ENCODE peak calls at places on chromosomes 1 and 21, in seven cellular contexts. L is glutamatergic neuron, G is dorsolateral prefrontal cortex, P is H9, V is foreskin fibroblast, W is K562, X is astrocyte of the cerebellum. T is an unnamed sample.

GRCh38 chr21:26554365-26554764 is 18.7 kb downstream of the CYYR1 start:
- DNase-seq in L (peak), G (no peak), P (no peak), V (no peak), W (no peak), X (no peak), T (no peak)

GRCh38 chr1:185045793-185046441 is 559 bp downstream of the RNF2 start:
- DNase-seq in L (peak), G (peak), P (peak), V (peak), W (peak), X (no peak), T (peak)

GRCh38 chr1:21852282-21853129 is 40.4 kb downstream of the LDLRAD2 start:
- DNase-seq in L (no peak), G (no peak), P (no peak), V (no peak), W (no peak), X (no peak), T (no peak)

GRCh38 chr21:41821081-41821755 is 54.4 kb upstream of the RIPK4 start:
- DNase-seq in L (no peak), G (peak), P (no peak), V (no peak), W (no peak), X (no peak), T (no peak)

GRCh38 chr1:8374812-8375211 is 56.9 kb downstream of the SLC45A1 start:
- DNase-seq in L (no peak), G (no peak), P (peak), V (peak), W (peak), X (no peak), T (no peak)

GRCh38 chr1:235246022-235246948 is 81.7 kb downstream of the ARID4B start:
- DNase-seq in L (no peak), G (no peak), P (no peak), V (no peak), W (no peak), X (no peak), T (no peak)

GRCh38 chr1:8988618-8988967 is 37.6 kb downstream of the SLC2A7 start:
- DNase-seq in L (no peak), G (no peak), P (no peak), V (no peak), W (no peak), X (no peak), T (no peak)

GRCh38 chr1:157409927-157410326 is 142.4 kb downstream of the FCRL5 start:
- DNase-seq in L (no peak), G (no peak), P (no peak), V (no peak), W (no peak), X (no peak), T (no peak)

GRCh38 chr1:214078950-214079349 is 91.2 kb downstream of the PROX1 start:
- DNase-seq in L (no peak), G (no peak), P (no peak), V (no peak), W (no peak), X (no peak), T (no peak)

GRCh38 chr1:245873883-245874671 is 633.0 kb downstream of the SMYD3 start:
- DNase-seq in L (no peak), G (no peak), P (no peak), V (peak), W (no peak), X (no peak), T (no peak)

GRCh38 chr1:1924378-1924777 is 5.3 kb upstream of the TMEM52 start:
- DNase-seq in L (peak), G (no peak), P (peak), V (no peak), W (no peak), X (no peak), T (no peak)

GRCh38 chr1:222694927-222695326 is 17.4 kb downstream of the AIDA start:
- DNase-seq in L (no peak), G (no peak), P (no peak), V (no peak), W (no peak), X (no peak), T (no peak)

GRCh38 chr21:41802684-41803083 is 35.8 kb upstream of the RIPK4 start:
- DNase-seq in L (no peak), G (peak), P (no peak), V (peak), W (no peak), X (no peak), T (no peak)

GRCh38 chr1:159936284-159936904 is 9.0 kb downstream of the IGSF9 start:
- DNase-seq in L (peak), G (peak), P (peak), V (peak), W (peak), X (no peak), T (peak)

GRCh38 chr1:215083408-215083961 is 948 bp downstream of the KCNK2 start:
- DNase-seq in L (peak), G (peak), P (peak), V (peak), W (no peak), X (no peak), T (peak)

GRCh38 chr1:226166341-226166740 is 20.2 kb downstream of the ACBD3 start:
- DNase-seq in L (no peak), G (no peak), P (no peak), V (no peak), W (no peak), X (no peak), T (no peak)

GRCh38 chr1:246483204-246483933 is 23.7 kb downstream of the SMYD3 start:
- DNase-seq in L (no peak), G (no peak), P (no peak), V (peak), W (no peak), X (no peak), T (no peak)

GRCh38 chr21:15839026-15839425 is 109.2 kb downstream of the USP25 start:
- DNase-seq in L (no peak), G (no peak), P (no peak), V (no peak), W (no peak), X (peak), T (no peak)

GRCh38 chr1:160797163-160797797 is 1.3 kb downstream of the LY9 start:
- DNase-seq in L (no peak), G (no peak), P (no peak), V (no peak), W (no peak), X (no peak), T (no peak)

GRCh38 chr1:234773936-234774677 is 164.1 kb upstream of the IRF2BP2 start:
- DNase-seq in L (no peak), G (no peak), P (no peak), V (no peak), W (no peak), X (no peak), T (no peak)

GRCh38 chr1:80392529-80392928 is 1386.0 kb upstream of the ADGRL4 start:
- DNase-seq in L (no peak), G (no peak), P (no peak), V (peak), W (no peak), X (no peak), T (no peak)

GRCh38 chr1:37070126-37070525 is 35.8 kb upstream of the GRIK3 start:
- DNase-seq in L (no peak), G (no peak), P (no peak), V (no peak), W (no peak), X (no peak), T (no peak)

GRCh38 chr1:37076168-37076567 is 41.9 kb upstream of the GRIK3 start:
- DNase-seq in L (no peak), G (no peak), P (no peak), V (no peak), W (no peak), X (no peak), T (no peak)

GRCh38 chr1:37069406-37069805 is 35.1 kb upstream of the GRIK3 start:
- DNase-seq in L (no peak), G (no peak), P (no peak), V (no peak), W (no peak), X (no peak), T (no peak)

GRCh38 chr1:37071829-37072228 is 37.5 kb upstream of the GRIK3 start:
- DNase-seq in L (no peak), G (no peak), P (no peak), V (no peak), W (no peak), X (no peak), T (no peak)

GRCh38 chr1:37073752-37074151 is 39.4 kb upstream of the GRIK3 start:
- DNase-seq in L (no peak), G (no peak), P (no peak), V (no peak), W (no peak), X (no peak), T (no peak)
- TF ChIP-seq CTCF in L (no peak), G (no peak), P (no peak), V (no peak), W (no peak), X (no peak), T (no peak)

GRCh38 chr1:152745289-152745704 is 12.5 kb upstream of the KPRP start:
- DNase-seq in L (no peak), G (no peak), P (no peak), V (no peak), W (no peak), X (no peak), T (no peak)
- TF ChIP-seq CTCF in L (no peak), G (no peak), P (no peak), V (no peak), W (no peak), X (no peak), T (no peak)

DNA sequence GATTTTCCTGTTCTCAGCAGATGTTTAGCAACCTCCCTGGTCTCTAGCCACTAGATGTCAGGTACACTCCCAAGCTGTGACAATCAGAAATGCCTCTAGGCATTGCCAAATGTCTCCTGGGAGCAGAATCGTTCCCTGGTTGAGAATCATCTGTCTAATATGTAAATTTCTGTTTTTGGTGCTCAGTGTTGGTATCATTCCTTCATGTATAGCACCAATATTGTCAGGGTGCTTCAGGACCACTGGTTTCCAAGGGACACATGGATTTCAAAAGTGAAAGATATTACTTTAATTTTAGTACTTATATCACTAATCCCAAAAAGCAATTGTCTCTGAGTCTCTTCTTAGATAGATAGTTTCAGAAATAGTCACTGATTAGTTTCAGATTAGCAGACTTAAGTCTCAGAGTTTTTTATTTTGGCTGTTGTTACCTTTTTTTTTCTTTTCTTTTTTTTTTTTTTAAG is 160.1 kb downstream of the PTPRC start:
- DNase-seq in L (no peak), G (no peak), P (no peak), V (no peak), W (no peak), X (no peak), T (no peak)
- TF ChIP-seq CTCF in L (no peak), G (no peak), P (no peak), V (no peak), W (no peak), X (no peak), T (no peak)

GRCh38 chr1:3290915-3291314 is 163.6 kb upstream of the ARHGEF16 start:
- DNase-seq in L (no peak), G (no peak), P (no peak), V (no peak), W (no peak), X (no peak), T (no peak)
- TF ChIP-seq CTCF in L (no peak), G (no peak), P (no peak), V (no peak), W (no peak), X (no peak), T (no peak)

DNA sequence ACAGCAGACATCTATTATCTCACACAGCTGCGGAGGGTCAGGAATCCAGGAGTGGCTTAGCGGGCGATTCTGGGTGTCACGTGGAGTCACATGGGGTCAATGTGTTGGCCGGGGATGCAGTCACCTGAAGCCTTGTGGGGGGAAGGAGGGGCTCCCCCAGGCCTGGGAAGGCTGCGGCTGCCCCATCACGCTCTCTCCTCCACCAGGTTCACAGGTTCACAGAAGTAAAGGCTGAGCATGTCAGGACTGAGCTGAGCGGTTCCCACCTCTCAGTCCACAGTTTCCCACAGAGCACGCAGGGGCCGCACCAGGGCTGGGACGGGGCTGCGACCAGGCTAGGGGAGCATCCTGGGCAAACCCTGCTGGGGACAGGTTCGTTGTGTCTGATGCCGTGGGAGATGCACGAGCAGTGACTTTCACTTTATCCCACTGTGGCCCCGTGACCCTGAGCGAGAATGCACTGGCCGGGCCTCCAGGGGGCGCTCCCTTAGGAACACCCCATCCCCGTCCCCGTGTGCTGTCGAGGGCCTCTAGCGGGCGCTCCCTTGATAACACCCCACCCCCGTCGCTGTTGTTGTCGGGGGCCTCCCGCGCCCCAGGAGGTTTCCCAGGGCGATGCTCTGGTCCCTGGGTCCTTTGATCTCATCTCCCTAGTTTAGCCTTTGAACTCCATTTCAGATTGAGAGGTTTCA is 73.2 kb upstream of the TRAPPC10 start:
- DNase-seq in L (peak), G (peak), P (peak), V (peak), W (peak), X (no peak), T (peak)
- TF ChIP-seq CTCF in L (peak), G (peak), P (peak), V (peak), W (peak), X (peak), T (peak)

GRCh38 chr1:228455715-228456114 is 31.5 kb upstream of the RNF187 start:
- DNase-seq in L (no peak), G (no peak), P (no peak), V (peak), W (no peak), X (no peak), T (no peak)
- TF ChIP-seq CTCF in L (no peak), G (peak), P (no peak), V (peak), W (peak), X (peak), T (no peak)

GRCh38 chr1:145826030-145826429 is 2.0 kb downstream of the POLR3C start:
- DNase-seq in L (no peak), G (no peak), P (no peak), V (no peak), W (no peak), X (no peak), T (no peak)
- TF ChIP-seq CTCF in L (no peak), G (no peak), P (no peak), V (no peak), W (no peak), X (no peak), T (no peak)

GRCh38 chr1:201229771-201230635 is 39.4 kb downstream of the IGFN1 start:
- DNase-seq in L (no peak), G (no peak), P (no peak), V (peak), W (no peak), X (no peak), T (no peak)
- TF ChIP-seq CTCF in L (no peak), G (no peak), P (peak), V (peak), W (no peak), X (peak), T (no peak)

GRCh38 chr1:55844322-55844721 is 629.2 kb upstream of the USP24 start:
- DNase-seq in L (no peak), G (no peak), P (no peak), V (no peak), W (no peak), X (no peak), T (no peak)

DNA sequence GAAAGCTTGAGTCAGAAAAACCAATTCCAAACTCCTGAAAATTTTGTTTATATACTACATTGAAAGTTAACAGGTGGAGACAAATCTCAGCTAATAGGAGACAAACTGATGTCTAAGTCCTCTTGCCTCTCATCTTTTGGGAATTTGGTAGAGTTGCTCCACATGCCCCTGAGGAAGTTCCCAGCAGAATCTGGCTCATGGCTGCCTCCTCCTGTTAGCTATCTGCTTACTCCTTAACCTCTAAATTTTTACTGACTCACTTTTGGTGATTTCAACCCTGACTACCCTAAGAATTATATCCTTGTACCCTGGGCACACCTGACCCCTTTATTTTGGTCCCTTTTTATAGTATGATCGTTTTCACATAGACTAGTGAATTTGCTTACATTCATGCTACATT is 633.7 kb upstream of the USP24 start:
- DNase-seq in L (no peak), G (no peak), P (peak), V (peak), W (no peak), X (no peak), T (peak)
- TF ChIP-seq CTCF in L (no peak), G (no peak), P (peak), V (peak), W (no peak), X (no peak), T (peak)

DNA sequence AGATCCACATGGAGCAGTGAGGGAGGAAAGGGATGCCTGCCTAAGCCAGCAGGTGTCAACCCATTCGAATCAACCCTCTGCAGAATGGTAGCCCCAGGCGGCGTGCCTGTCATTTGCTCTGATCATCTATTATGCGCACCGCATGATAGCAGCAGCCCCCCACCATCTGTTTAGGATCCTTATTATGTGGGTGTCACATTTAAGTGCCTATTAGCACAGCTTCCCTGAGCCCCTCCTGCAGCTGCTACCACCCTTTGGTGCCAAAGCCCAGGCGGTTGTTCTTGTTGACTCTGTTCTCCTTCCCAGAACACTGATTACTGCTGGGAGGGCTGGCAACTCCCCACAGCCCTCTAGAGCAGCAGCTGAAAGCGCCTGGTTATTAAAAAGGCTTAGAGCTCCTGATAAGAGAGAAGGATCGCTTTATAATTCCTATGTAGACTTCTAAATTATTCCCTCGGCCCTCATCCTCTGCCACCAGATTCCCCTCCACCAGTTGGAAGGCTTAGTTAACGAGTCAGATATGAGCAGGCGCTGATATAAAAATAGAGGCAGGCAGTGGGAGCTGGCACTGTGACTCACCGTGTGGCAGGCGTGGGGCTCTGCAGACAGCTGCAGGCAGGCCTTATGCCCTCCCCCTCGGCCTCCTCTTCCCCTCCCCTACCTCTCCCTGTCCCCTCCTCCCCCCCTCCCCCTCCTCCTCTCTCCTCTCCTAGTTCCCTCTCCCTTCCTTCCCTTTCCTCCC is 23.0 kb downstream of the ACTA1 start:
- DNase-seq in L (peak), G (peak), P (peak), V (peak), W (peak), X (no peak), T (no peak)
- TF ChIP-seq CTCF in L (peak), G (no peak), P (no peak), V (no peak), W (no peak), X (no peak), T (no peak)

T was measured in endothelial cell.